ENCODE peak calls at places on chromosomes 12 and 14, in six cellular contexts. C, N, B, P, U and G are unnamed samples.

GRCh38 chr12:49260165-49260564 is 4.7 kb upstream of the TUBA1C start:
- DNase-seq in C (no peak), N (no peak), B (no peak), P (no peak), U (no peak), G (no peak)

GRCh38 chr14:67668559-67668958 is 5.9 kb downstream of the VTI1B start:
- DNase-seq in C (peak; percentile 44), N (no peak), B (no peak), P (no peak), U (no peak), G (no peak)

GRCh38 chr12:121872546-121873223 is 14.0 kb upstream of the HPD start:
- DNase-seq in C (no peak), N (no peak), B (no peak), P (peak; percentile 27), U (no peak), G (no peak)

GRCh38 chr12:107317751-107318553 is 224.6 kb upstream of the CRY1 start:
- DNase-seq in C (no peak), N (peak; percentile 82), B (peak; percentile 32), P (peak; percentile 83), U (peak; percentile 73), G (no peak)

GRCh38 chr14:90969493-90970166 is 90.8 kb downstream of the RPS6KA5 start:
- DNase-seq in C (no peak), N (no peak), B (no peak), P (no peak), U (no peak), G (no peak)

GRCh38 chr12:116945901-116946550 is 35.3 kb downstream of the FBXW8 start:
- DNase-seq in C (no peak), N (no peak), B (no peak), P (no peak), U (no peak), G (no peak)

GRCh38 chr14:102088012-102088792 is 1.4 kb upstream of the HSP90AA1 start:
- DNase-seq in C (peak; percentile 21), N (no peak), B (peak; percentile 57), P (peak; percentile 53), U (peak; percentile 65), G (peak; percentile 48)

GRCh38 chr14:50832935-50833607 is 2.1 kb upstream of the NIN start:
- DNase-seq in C (no peak), N (peak; percentile 31), B (no peak), P (no peak), U (no peak), G (no peak)

GRCh38 chr14:74083784-74084276 is 423 bp downstream of the ALDH6A1 start:
- DNase-seq in C (no peak), N (peak; percentile 32), B (no peak), P (no peak), U (no peak), G (no peak)

GRCh38 chr12:75827061-75827460 is 204.5 kb downstream of the PHLDA1 start:
- DNase-seq in C (no peak), N (no peak), B (no peak), P (no peak), U (no peak), G (no peak)

GRCh38 chr12:26028953-26029740 is 70.7 kb downstream of the RASSF8 start:
- DNase-seq in C (no peak), N (peak; percentile 17), B (no peak), P (peak; percentile 20), U (no peak), G (peak; percentile 10)

GRCh38 chr12:74129702-74130101 is 407.9 kb upstream of the ATXN7L3B start:
- DNase-seq in C (no peak), N (no peak), B (no peak), P (no peak), U (no peak), G (no peak)

GRCh38 chr12:51971679-51972423 is 20.4 kb downstream of the ACVR1B start:
- DNase-seq in C (no peak), N (no peak), B (no peak), P (no peak), U (no peak), G (no peak)

GRCh38 chr14:66099451-66099850 is 386.7 kb upstream of the CCDC196 start:
- DNase-seq in C (no peak), N (no peak), B (no peak), P (no peak), U (no peak), G (no peak)

GRCh38 chr12:4116251-4117111 is 157.1 kb upstream of the CCND2 start:
- DNase-seq in C (no peak), N (peak; percentile 19), B (no peak), P (no peak), U (no peak), G (no peak)

GRCh38 chr14:55270832-55271571 is at the start of gene FBXO34:
- DNase-seq in C (peak; percentile 87), N (peak; percentile 94), B (peak; percentile 75), P (peak; percentile 89), U (peak; percentile 85), G (peak; percentile 80)

GRCh38 chr12:120804428-120804827 is 78.8 kb downstream of the ACADS start:
- DNase-seq in C (no peak), N (no peak), B (no peak), P (no peak), U (no peak), G (no peak)

GRCh38 chr14:68649461-68650189 is 143.2 kb downstream of the ZFP36L1 start:
- DNase-seq in C (no peak), N (no peak), B (no peak), P (no peak), U (no peak), G (no peak)

GRCh38 chr12:42299392-42300308 is 26.2 kb downstream of the ZCRB1 start:
- DNase-seq in C (peak; percentile 97), N (no peak), B (no peak), P (no peak), U (no peak), G (no peak)

GRCh38 chr14:92973265-92973797 is 50.4 kb downstream of the CHGA start:
- DNase-seq in C (no peak), N (peak; percentile 23), B (no peak), P (peak; percentile 54), U (peak; percentile 73), G (no peak)

GRCh38 chr14:83575301-83575700 is 1954.6 kb upstream of the FLRT2 start:
- DNase-seq in C (no peak), N (no peak), B (no peak), P (no peak), U (no peak), G (no peak)

GRCh38 chr12:89117448-89118034 is 234.8 kb downstream of the DUSP6 start:
- DNase-seq in C (no peak), N (peak; percentile 3), B (no peak), P (no peak), U (no peak), G (no peak)

GRCh38 chr14:93957333-93957710 is 19.0 kb downstream of the ASB2 start:
- DNase-seq in C (no peak), N (no peak), B (no peak), P (no peak), U (no peak), G (no peak)

DNA sequence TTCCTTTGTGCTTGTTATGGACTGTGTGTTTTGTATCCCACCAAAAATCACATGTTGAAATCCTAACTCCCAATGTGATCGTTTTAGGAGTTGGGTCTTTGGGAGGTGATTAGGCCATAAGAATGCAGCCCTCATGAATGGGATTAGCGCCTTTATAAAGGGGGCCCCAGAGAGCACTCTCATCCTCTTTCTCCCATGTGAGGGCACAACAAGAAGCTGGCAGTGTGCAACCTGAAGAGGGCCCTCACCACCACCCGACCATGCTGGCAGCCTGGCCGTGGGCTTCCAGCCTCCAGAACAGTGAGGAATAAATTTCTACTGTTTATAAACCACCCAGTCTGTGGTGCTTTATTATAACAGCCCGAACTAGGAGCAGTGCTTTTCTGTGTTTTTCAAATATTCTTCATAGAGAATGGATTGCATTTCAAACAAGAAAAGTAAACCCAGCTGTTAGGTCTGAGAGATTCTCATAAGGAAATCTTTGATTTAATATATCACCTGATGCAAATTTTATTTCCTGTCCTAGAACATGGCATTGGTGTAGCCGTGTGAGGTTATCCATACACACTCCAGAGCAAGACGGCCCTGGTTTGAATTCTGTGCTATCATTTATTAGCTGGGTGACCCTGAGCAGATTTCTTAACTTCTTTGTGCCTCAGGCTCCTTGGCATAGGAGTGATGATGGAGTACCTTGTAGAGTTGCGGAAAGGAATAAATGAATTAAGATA is 27.8 kb downstream of the HSPB8 start:
- DNase-seq in C (no peak), N (no peak), B (no peak), P (no peak), U (no peak), G (no peak)
- TF ChIP-seq POLR2AphosphoS5 in C (no peak), N (no peak), B (no peak), P (no peak), U (no peak), G (no peak)

GRCh38 chr12:85130631-85131030 is 94.5 kb downstream of the LRRIQ1 start:
- DNase-seq in C (no peak), N (no peak), B (no peak), P (no peak), U (no peak), G (no peak)
- TF ChIP-seq POLR2A in C (no peak), N (no peak), B (no peak), P (no peak), U (no peak), G (no peak)

GRCh38 chr12:1796515-1797010 is 23.8 kb upstream of the LRTM2 start:
- DNase-seq in C (no peak), N (no peak), B (no peak), P (no peak), U (no peak), G (no peak)

GRCh38 chr12:1797991-1798733 is 22.2 kb upstream of the LRTM2 start:
- DNase-seq in C (no peak), N (no peak), B (no peak), P (no peak), U (no peak), G (no peak)

GRCh38 chr12:1798734-1799067 is 21.7 kb upstream of the LRTM2 start:
- DNase-seq in C (no peak), N (no peak), B (no peak), P (no peak), U (no peak), G (no peak)

GRCh38 chr12:1795785-1796514 is 24.4 kb upstream of the LRTM2 start:
- DNase-seq in C (peak; percentile 73), N (peak; percentile 56), B (peak; percentile 96), P (peak; percentile 91), U (peak; percentile 50), G (peak; percentile 95)

DNA sequence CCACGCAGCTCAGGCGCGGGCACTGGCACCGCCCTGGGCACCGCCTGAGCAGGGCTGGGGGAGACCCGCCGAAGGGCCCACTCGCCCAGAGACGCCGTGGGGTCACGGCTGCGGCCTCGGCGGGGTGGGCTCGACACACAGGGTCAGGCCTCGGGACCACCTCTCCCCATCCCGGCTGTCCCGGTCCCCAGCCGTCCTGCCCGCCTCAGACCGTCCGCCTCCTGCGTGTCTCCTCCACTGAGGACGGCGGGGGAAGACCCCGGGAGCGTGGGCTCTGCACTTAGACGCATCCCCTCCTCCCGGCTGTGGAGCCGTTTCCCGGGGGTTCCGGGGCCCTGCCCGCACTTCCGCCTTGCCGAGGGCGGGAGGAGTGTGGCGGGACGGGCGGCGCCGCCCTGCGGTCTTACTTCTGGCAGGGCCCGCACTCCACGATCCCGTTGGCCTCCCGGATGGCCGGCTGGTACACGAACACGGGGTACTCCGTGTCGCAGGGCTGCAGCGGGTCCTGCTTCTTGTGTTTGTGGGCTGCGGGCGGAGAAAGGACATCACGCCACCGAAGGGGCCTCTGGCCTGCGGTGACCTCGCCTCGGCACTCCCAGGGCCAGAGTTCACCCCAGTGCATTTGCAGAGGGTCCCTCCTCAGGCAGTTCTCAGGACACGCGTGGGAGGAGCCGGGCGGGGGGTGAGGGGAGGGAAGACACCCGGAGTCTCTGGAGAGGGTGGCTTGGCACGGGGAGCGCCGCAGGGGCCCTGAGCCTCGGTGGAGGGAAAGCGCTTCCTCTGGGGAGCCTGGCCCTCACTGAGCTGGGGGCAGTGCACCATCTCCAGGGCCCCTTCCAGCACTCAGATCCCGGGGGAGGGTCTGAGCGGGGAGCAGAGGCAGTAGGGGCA is 23.1 kb upstream of the LRTM2 start:
- DNase-seq in C (no peak), N (no peak), B (no peak), P (no peak), U (no peak), G (peak; percentile 58)
- TF ChIP-seq TAF1 in C (peak; percentile 33), N (no peak), B (no peak), P (no peak), U (no peak), G (no peak)

GRCh38 chr12:97272471-97272870 is 190.1 kb upstream of the RMST start:
- DNase-seq in C (no peak), N (no peak), B (no peak), P (no peak), U (no peak), G (no peak)
- TF ChIP-seq POLR2AphosphoS5 in C (no peak), N (no peak), B (no peak), P (no peak), U (no peak), G (no peak)